ENCODE peak calls at places on chromosomes 13 and 19, in four cellular contexts. C is AG04450; D is COR-L47; M is stimulated activated CD8-positive, alpha-beta memory T cell treated with anti-CD3 and anti-CD28 coated beads, Interleukin-4, amount 100 ng/mL, for 24 hours. V is an unnamed sample.

GRCh38 chr19:2807379-2808128 is 12.1 kb upstream of the ZNF554 start:
- DNase-seq in D (no peak), M (no peak), C (no peak), V (no peak)

GRCh38 chr13:44088911-44089851 is 209.5 kb downstream of the LACC1 start:
- DNase-seq in D (no peak), M (no peak), C (no peak), V (no peak)

GRCh38 chr19:29675650-29676186 is 10.5 kb downstream of the PLEKHF1 start:
- DNase-seq in D (no peak), M (no peak), C (no peak), V (no peak)

GRCh38 chr13:85230754-85231153 is 568.5 kb downstream of the SLITRK6 start:
- DNase-seq in D (peak; percentile 22), C (peak; percentile 57), M (no peak), V (no peak)

GRCh38 chr19:1408300-1409203 is 1.2 kb downstream of the DAZAP1 start:
- DNase-seq in D (no peak), C (no peak), M (peak; percentile 48), V (peak; percentile 50)

GRCh38 chr13:83449666-83450395 is 432.4 kb downstream of the SLITRK1 start:
- DNase-seq in M (no peak), D (no peak), C (peak; percentile 13), V (peak; percentile 85)

GRCh38 chr13:25625361-25625760 is 253.6 kb downstream of the ATP8A2 start:
- DNase-seq in C (no peak), D (no peak), M (no peak), V (no peak)

GRCh38 chr13:22505489-22505888 is 675.3 kb upstream of the SGCG start:
- DNase-seq in D (no peak), C (no peak), M (no peak), V (no peak)

GRCh38 chr13:44735806-44736205 is 159.7 kb upstream of the TSC22D1 start:
- DNase-seq in M (no peak), D (no peak), C (no peak), V (no peak)

GRCh38 chr13:50509771-50510441 is 333.6 kb downstream of the DLEU7 start:
- DNase-seq in M (no peak), D (no peak), C (no peak), V (no peak)

GRCh38 chr13:33016414-33017409 is at the start of gene KL:
- DNase-seq in D (peak; percentile 28), C (no peak), M (no peak), V (no peak)

GRCh38 chr13:93450226-93450625 is 223.6 kb downstream of the GPC6 start:
- DNase-seq in C (peak; percentile 34), D (no peak), M (no peak), V (peak; percentile 59)

GRCh38 chr13:27353166-27353583 is 71.2 kb upstream of the GTF3A start:
- DNase-seq in M (no peak), D (no peak), C (peak; percentile 29), V (peak; percentile 45)

GRCh38 chr13:45257638-45258338 is 56.9 kb upstream of the KCTD4 start:
- DNase-seq in M (no peak), D (no peak), C (no peak), V (peak; percentile 38)

GRCh38 chr13:42867232-42867631 is 85.8 kb downstream of the FAM216B start:
- DNase-seq in M (no peak), C (no peak), D (no peak), V (no peak)

GRCh38 chr13:64723735-64724134 is 2506.4 kb downstream of the PCDH9 start:
- DNase-seq in D (no peak), M (no peak), C (peak; percentile 74), V (no peak)

GRCh38 chr19:7461841-7462629 is 26.8 kb downstream of the PEX11G start:
- DNase-seq in C (no peak), D (no peak), M (no peak), V (no peak)

GRCh38 chr13:20190481-20191310 is 2.0 kb downstream of the GJB2 start:
- DNase-seq in C (peak; percentile 39), M (no peak), D (no peak), V (peak; percentile 92)

V was measured in HCEC 1CT.